ENCODE peak calls at places on chromosomes 3 and 15, in eight cellular contexts. A is activated naive CD4-positive, alpha-beta T cell treated with Interleukin-2 at 50 U/mL for 16 hours; K is activated CD4-positive, alpha-beta T cell treated with anti-CD3 and anti-CD28 coated beads for 24 hours; T is heart right ventricle; H is fibroblast of mammary gland; O is T-helper 1 cell; E is NCI-H1417; I is Daoy. F is an unnamed sample.
A peak's percentile ranks its signal among the peaks of the same experiment; 100 is the strongest.

GRCh38 chr3:17430574-17430973 is 311.9 kb downstream of the TBC1D5 start:
- DNase-seq in O (no peak), T (no peak), H (no peak), A (no peak), K (no peak), E (no peak), I (no peak), F (no peak)

GRCh38 chr15:85973584-85974347 is 105.9 kb upstream of the AGBL1 start:
- DNase-seq in K (no peak), T (no peak), O (no peak), E (peak; percentile 25), I (no peak), A (no peak), H (no peak), F (no peak)

GRCh38 chr3:33749546-33750215 is 31.6 kb upstream of the CLASP2 start:
- DNase-seq in I (no peak), T (no peak), K (no peak), A (no peak), E (no peak), H (peak; percentile 47), O (no peak), F (no peak)

GRCh38 chr15:89335289-89336041 is 841 bp upstream of the POLG start:
- DNase-seq in O (no peak), H (no peak), K (peak; percentile 19), E (no peak), I (no peak), T (no peak), A (no peak), F (peak; percentile 32)

GRCh38 chr3:71816141-71816540 is 31.2 kb upstream of the PROK2 start:
- DNase-seq in E (no peak), K (no peak), A (no peak), O (no peak), H (no peak), T (no peak), I (no peak), F (no peak)

GRCh38 chr3:150062492-150062891 is 91.8 kb upstream of the PFN2 start:
- DNase-seq in K (no peak), T (no peak), H (peak; percentile 84), I (peak; percentile 37), E (no peak), O (no peak), A (no peak), F (no peak)

GRCh38 chr3:111904376-111905241 is 45.5 kb downstream of the PHLDB2 start:
- DNase-seq in O (no peak), I (peak; percentile 80), K (no peak), T (no peak), H (peak; percentile 95), E (no peak), A (no peak), F (no peak)

GRCh38 chr3:5427021-5427420 is 239.5 kb downstream of the EDEM1 start:
- DNase-seq in O (no peak), A (no peak), E (no peak), K (no peak), T (no peak), I (no peak), H (no peak), F (no peak)

GRCh38 chr3:8938021-8938420 is 25.3 kb downstream of the RAD18 start:
- DNase-seq in H (peak; percentile 47), A (no peak), O (no peak), T (no peak), K (no peak), E (no peak), I (no peak), F (no peak)

GRCh38 chr3:167318996-167319615 is 61.0 kb downstream of the ZBBX start:
- DNase-seq in A (no peak), O (no peak), T (no peak), K (no peak), E (no peak), I (no peak), H (no peak), F (no peak)

GRCh38 chr15:63501256-63502089 is 2.9 kb upstream of the USP3 start:
- DNase-seq in H (peak; percentile 99), E (no peak), T (peak; percentile 86), A (peak; percentile 50), I (peak; percentile 87), O (no peak), K (no peak), F (no peak)

GRCh38 chr3:100709840-100710235 is 544 bp downstream of the TFG start:
- DNase-seq in I (peak; percentile 21), O (peak; percentile 30), A (peak; percentile 37), K (peak; percentile 13), E (peak; percentile 73), H (peak; percentile 37), T (peak; percentile 18), F (peak; percentile 32)

GRCh38 chr15:99452728-99453643 is 112.8 kb upstream of the MEF2A start:
- DNase-seq in I (no peak), O (no peak), E (no peak), K (no peak), A (no peak), T (peak; percentile 92), H (no peak), F (peak; percentile 17)

GRCh38 chr3:182947892-182948291 is 32.4 kb downstream of the DCUN1D1 start:
- DNase-seq in O (no peak), A (no peak), T (no peak), E (no peak), I (no peak), H (no peak), K (no peak), F (no peak)

GRCh38 chr3:128170866-128171516 is 17.7 kb downstream of the EEFSEC start:
- DNase-seq in O (no peak), E (peak; percentile 79), H (peak; percentile 84), A (no peak), T (peak; percentile 70), K (no peak), I (peak; percentile 64), F (no peak)

GRCh38 chr3:187677604-187678003 is 7.4 kb upstream of the SST start:
- DNase-seq in K (no peak), O (no peak), T (no peak), A (no peak), H (peak; percentile 25), I (no peak), E (no peak), F (no peak)

GRCh38 chr3:151169700-151170224 is 33.3 kb downstream of the GPR171 start:
- DNase-seq in K (peak; percentile 37), A (peak; percentile 53), I (peak; percentile 46), E (no peak), H (no peak), T (peak; percentile 38), O (peak; percentile 43), F (no peak)